ENCODE peak calls at places on chromosomes 11 and 22, in seven cellular contexts. K, A, X, U, L, R and C are unnamed samples.

GRCh38 chr22:27531782-27532530 is 269.6 kb downstream of the MN1 start:
- DNase-seq in R (no peak), U (peak), X (no peak), A (no peak), K (no peak), L (peak), C (peak)

GRCh38 chr11:92224394-92225205 is at the start of gene FAT3:
- DNase-seq in X (no peak), R (peak), L (peak), K (peak), U (no peak), A (no peak), C (no peak)

GRCh38 chr11:97794876-97795275 is 1225.9 kb upstream of the CNTN5 start:
- DNase-seq in L (no peak), R (no peak), K (no peak), X (no peak), U (no peak), A (no peak), C (peak)

GRCh38 chr11:64136767-64137166 is 29.1 kb downstream of the MACROD1 start:
- DNase-seq in R (no peak), L (no peak), U (no peak), K (no peak), A (no peak), X (no peak), C (no peak)

GRCh38 chr11:74019860-74020259 is 11.0 kb upstream of the UCP3 start:
- DNase-seq in R (no peak), A (no peak), L (peak), K (no peak), U (no peak), X (no peak), C (no peak)

GRCh38 chr11:22668005-22668796 is 1.8 kb downstream of the GAS2 start:
- DNase-seq in A (no peak), R (no peak), K (no peak), U (no peak), L (no peak), X (no peak), C (no peak)

GRCh38 chr11:18633256-18634139 is 644 bp downstream of the SPTY2D1 start:
- DNase-seq in L (peak), U (no peak), A (no peak), K (no peak), R (no peak), X (no peak), C (peak)

GRCh38 chr11:1839924-1840779 is 1.4 kb downstream of the TNNI2 start:
- DNase-seq in U (no peak), K (peak), A (no peak), X (no peak), L (no peak), R (no peak), C (no peak)

GRCh38 chr11:26326793-26327400 is 5.0 kb upstream of the ANO3 start:
- DNase-seq in R (no peak), A (no peak), K (no peak), U (no peak), L (no peak), X (no peak), C (no peak)

GRCh38 chr11:117986981-117987495 is 844 bp downstream of the IL10RA start:
- DNase-seq in X (peak), R (no peak), L (peak), U (no peak), A (peak), K (no peak), C (no peak)

GRCh38 chr11:27119396-27119795 is 78.8 kb downstream of the BBOX1 start:
- DNase-seq in X (no peak), U (no peak), L (no peak), A (no peak), K (no peak), R (no peak), C (no peak)

GRCh38 chr11:113204280-113204679 is 110.1 kb upstream of the TTC12 start:
- DNase-seq in A (no peak), L (peak), X (no peak), R (no peak), K (no peak), U (no peak), C (no peak)

GRCh38 chr22:44307509-44308169 is 5.1 kb downstream of the SHISAL1 start:
- DNase-seq in R (no peak), U (no peak), L (no peak), K (no peak), A (no peak), X (no peak), C (peak)

GRCh38 chr11:118012083-118012669 is 26.0 kb downstream of the IL10RA start:
- DNase-seq in K (no peak), L (no peak), A (no peak), U (no peak), X (no peak), R (no peak), C (no peak)

GRCh38 chr11:7561562-7561961 is 47.8 kb downstream of the PPFIBP2 start:
- DNase-seq in X (no peak), R (no peak), K (no peak), U (no peak), A (no peak), L (no peak), C (no peak)